ENCODE peak calls at places on chromosomes 6 and 20, in seven cellular contexts. One of them, this sample, is unnamed.

GRCh38 chr6:167079853-167080297 is 43.0 kb upstream of the CCR6 start:
- DNase-seq in progenitor cell of endocrine pancreas: no peak
- DNase-seq in uterus: no peak
- DNase-seq in ascending aorta: no peak
- DNase-seq in mucosa of descending colon: no peak
- DNase-seq in pancreas: no peak
- DNase-seq in GM13976: peak
- DNase-seq in this sample: peak

GRCh38 chr6:113317870-113318269 is 539.3 kb upstream of the MARCKS start:
- DNase-seq in pancreas: no peak
- DNase-seq in mucosa of descending colon: no peak
- DNase-seq in ascending aorta: no peak
- DNase-seq in uterus: no peak
- DNase-seq in GM13976: no peak
- DNase-seq in progenitor cell of endocrine pancreas: no peak
- DNase-seq in this sample: no peak

GRCh38 chr20:10739134-10739533 is 65.3 kb upstream of the JAG1 start:
- DNase-seq in progenitor cell of endocrine pancreas: no peak
- DNase-seq in pancreas: no peak
- DNase-seq in GM13976: no peak
- DNase-seq in mucosa of descending colon: no peak
- DNase-seq in ascending aorta: no peak
- DNase-seq in uterus: no peak
- DNase-seq in this sample: no peak

GRCh38 chr20:33837096-33837830 is 26.1 kb downstream of the CHMP4B start:
- DNase-seq in uterus: no peak
- DNase-seq in mucosa of descending colon: no peak
- DNase-seq in ascending aorta: no peak
- DNase-seq in progenitor cell of endocrine pancreas: no peak
- DNase-seq in GM13976: peak
- DNase-seq in pancreas: no peak
- DNase-seq in this sample: no peak

GRCh38 chr6:69865126-69865525 is 1.2 kb upstream of the COL19A1 start:
- DNase-seq in GM13976: no peak
- DNase-seq in ascending aorta: no peak
- DNase-seq in mucosa of descending colon: no peak
- DNase-seq in pancreas: no peak
- DNase-seq in progenitor cell of endocrine pancreas: no peak
- DNase-seq in uterus: no peak
- DNase-seq in this sample: no peak

GRCh38 chr6:106517699-106518098 is 111.6 kb downstream of the RTN4IP1 start:
- DNase-seq in progenitor cell of endocrine pancreas: no peak
- DNase-seq in pancreas: no peak
- DNase-seq in GM13976: no peak
- DNase-seq in uterus: no peak
- DNase-seq in mucosa of descending colon: no peak
- DNase-seq in ascending aorta: no peak
- DNase-seq in this sample: no peak

GRCh38 chr6:106098383-106099234 is 12.5 kb downstream of the PRDM1 start:
- DNase-seq in uterus: no peak
- DNase-seq in progenitor cell of endocrine pancreas: no peak
- DNase-seq in GM13976: peak
- DNase-seq in ascending aorta: peak
- DNase-seq in pancreas: peak
- DNase-seq in mucosa of descending colon: peak
- DNase-seq in this sample: peak

GRCh38 chr20:4853004-4853403 is 131.3 kb downstream of the PRND start:
- DNase-seq in mucosa of descending colon: no peak
- DNase-seq in pancreas: no peak
- DNase-seq in ascending aorta: no peak
- DNase-seq in uterus: no peak
- DNase-seq in GM13976: no peak
- DNase-seq in progenitor cell of endocrine pancreas: no peak
- DNase-seq in this sample: no peak

GRCh38 chr6:166381733-166382499 is 824 bp downstream of the MPC1 start:
- DNase-seq in progenitor cell of endocrine pancreas: peak
- DNase-seq in mucosa of descending colon: peak
- DNase-seq in GM13976: peak
- DNase-seq in pancreas: peak
- DNase-seq in uterus: peak
- DNase-seq in ascending aorta: peak
- DNase-seq in this sample: peak

GRCh38 chr6:93416575-93417420 is 2.6 kb downstream of the EPHA7 start:
- DNase-seq in uterus: no peak
- DNase-seq in ascending aorta: peak
- DNase-seq in progenitor cell of endocrine pancreas: peak
- DNase-seq in GM13976: peak
- DNase-seq in mucosa of descending colon: peak
- DNase-seq in pancreas: peak
- DNase-seq in this sample: peak

GRCh38 chr20:32558526-32558925 is 26.6 kb downstream of the NOL4L start:
- DNase-seq in uterus: no peak
- DNase-seq in ascending aorta: no peak
- DNase-seq in mucosa of descending colon: no peak
- DNase-seq in pancreas: no peak
- DNase-seq in GM13976: no peak
- DNase-seq in progenitor cell of endocrine pancreas: no peak
- DNase-seq in this sample: no peak

GRCh38 chr6:35044145-35044745 is 96.9 kb downstream of the TCP11 start:
- DNase-seq in mucosa of descending colon: peak
- DNase-seq in pancreas: peak
- DNase-seq in progenitor cell of endocrine pancreas: no peak
- DNase-seq in GM13976: no peak
- DNase-seq in ascending aorta: no peak
- DNase-seq in uterus: no peak
- DNase-seq in this sample: no peak

GRCh38 chr20:38799248-38799647 is 6.2 kb upstream of the PPP1R16B start:
- DNase-seq in GM13976: no peak
- DNase-seq in mucosa of descending colon: no peak
- DNase-seq in progenitor cell of endocrine pancreas: no peak
- DNase-seq in pancreas: no peak
- DNase-seq in uterus: peak
- DNase-seq in ascending aorta: no peak
- DNase-seq in this sample: no peak

GRCh38 chr6:160063771-160064413 is 57.7 kb upstream of the SLC22A1 start:
- DNase-seq in pancreas: no peak
- DNase-seq in progenitor cell of endocrine pancreas: no peak
- DNase-seq in uterus: no peak
- DNase-seq in GM13976: no peak
- DNase-seq in ascending aorta: no peak
- DNase-seq in mucosa of descending colon: no peak
- DNase-seq in this sample: no peak

GRCh38 chr6:160069050-160069454 is 52.6 kb upstream of the SLC22A1 start:
- DNase-seq in progenitor cell of endocrine pancreas: no peak
- DNase-seq in mucosa of descending colon: no peak
- DNase-seq in ascending aorta: no peak
- DNase-seq in pancreas: no peak
- DNase-seq in GM13976: peak
- DNase-seq in uterus: no peak
- DNase-seq in this sample: peak

GRCh38 chr6:160067564-160067963 is 54.1 kb upstream of the SLC22A1 start:
- DNase-seq in pancreas: no peak
- DNase-seq in mucosa of descending colon: no peak
- DNase-seq in progenitor cell of endocrine pancreas: no peak
- DNase-seq in uterus: no peak
- DNase-seq in ascending aorta: no peak
- DNase-seq in GM13976: no peak
- DNase-seq in this sample: no peak

GRCh38 chr6:160068346-160068745 is 53.3 kb upstream of the SLC22A1 start:
- DNase-seq in uterus: no peak
- DNase-seq in progenitor cell of endocrine pancreas: no peak
- DNase-seq in GM13976: no peak
- DNase-seq in pancreas: no peak
- DNase-seq in ascending aorta: no peak
- DNase-seq in mucosa of descending colon: no peak
- DNase-seq in this sample: no peak

GRCh38 chr6:160065200-160065599 is 56.4 kb upstream of the SLC22A1 start:
- DNase-seq in ascending aorta: no peak
- DNase-seq in GM13976: no peak
- DNase-seq in uterus: no peak
- DNase-seq in pancreas: no peak
- DNase-seq in mucosa of descending colon: no peak
- DNase-seq in progenitor cell of endocrine pancreas: no peak
- DNase-seq in this sample: no peak
- TF ChIP-seq CTCF in ascending aorta: no peak
- TF ChIP-seq CTCF in GM13976: no peak
- TF ChIP-seq CTCF in uterus: no peak
- TF ChIP-seq CTCF in pancreas: no peak
- TF ChIP-seq CTCF in mucosa of descending colon: no peak
- TF ChIP-seq CTCF in progenitor cell of endocrine pancreas: no peak
- TF ChIP-seq CTCF in this sample: no peak

DNA sequence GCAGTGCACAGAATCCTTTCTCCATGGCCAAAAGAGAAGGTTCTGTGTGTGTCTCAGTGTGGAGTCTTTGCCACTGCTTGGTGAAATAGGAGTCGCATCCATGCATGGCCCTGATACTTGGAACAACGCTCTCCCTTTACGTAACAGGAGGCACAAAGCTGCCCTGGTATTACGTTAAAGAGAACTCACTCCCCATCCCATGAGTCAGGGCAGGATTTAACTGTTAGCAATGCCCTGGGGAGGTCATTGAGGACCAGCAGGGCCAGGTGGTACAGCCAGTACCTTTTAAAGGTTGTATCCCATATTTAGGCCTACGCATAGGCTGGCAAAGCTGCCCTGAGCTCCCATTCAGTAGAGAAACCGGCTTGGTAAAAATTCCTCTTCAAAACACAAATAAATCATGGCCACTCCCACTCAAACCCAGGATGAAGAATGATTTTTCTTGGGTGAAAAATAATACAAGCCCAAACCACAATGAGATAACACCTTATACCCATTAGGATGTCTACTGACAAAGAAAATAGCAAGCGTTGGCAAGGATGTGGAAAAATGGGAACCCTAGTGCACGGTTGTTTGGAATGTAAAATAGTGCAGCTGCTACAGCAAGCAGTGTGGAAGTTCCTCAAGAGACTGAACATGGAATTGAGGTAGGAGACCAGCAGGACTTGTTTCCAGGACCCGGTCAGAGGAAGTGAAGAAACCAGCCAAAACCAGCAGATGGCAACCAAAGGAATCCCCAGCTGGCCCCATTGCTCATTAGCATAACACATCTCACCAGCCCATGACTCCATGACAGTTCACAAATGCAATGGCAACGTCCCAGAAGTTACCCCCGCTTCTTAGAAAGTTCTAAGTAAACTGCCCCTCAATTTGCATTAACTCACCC is 37.0 kb downstream of the MYLK4 start:
- DNase-seq in ascending aorta: no peak
- DNase-seq in pancreas: no peak
- DNase-seq in progenitor cell of endocrine pancreas: no peak
- DNase-seq in uterus: no peak
- DNase-seq in mucosa of descending colon: no peak
- DNase-seq in GM13976: no peak
- DNase-seq in this sample: no peak
- TF ChIP-seq CTCF in ascending aorta: no peak
- TF ChIP-seq CTCF in pancreas: no peak
- TF ChIP-seq CTCF in progenitor cell of endocrine pancreas: no peak
- TF ChIP-seq CTCF in uterus: no peak
- TF ChIP-seq CTCF in mucosa of descending colon: no peak
- TF ChIP-seq CTCF in GM13976: no peak
- TF ChIP-seq CTCF in this sample: no peak

GRCh38 chr6:42260972-42261371 is 43.3 kb upstream of the MRPS10 start:
- DNase-seq in uterus: peak
- DNase-seq in progenitor cell of endocrine pancreas: peak
- DNase-seq in ascending aorta: no peak
- DNase-seq in mucosa of descending colon: no peak
- DNase-seq in GM13976: peak
- DNase-seq in pancreas: no peak
- DNase-seq in this sample: peak
- TF ChIP-seq CTCF in uterus: peak
- TF ChIP-seq CTCF in progenitor cell of endocrine pancreas: peak
- TF ChIP-seq CTCF in ascending aorta: peak
- TF ChIP-seq CTCF in mucosa of descending colon: no peak
- TF ChIP-seq CTCF in GM13976: no peak
- TF ChIP-seq CTCF in pancreas: peak
- TF ChIP-seq CTCF in this sample: peak

DNA sequence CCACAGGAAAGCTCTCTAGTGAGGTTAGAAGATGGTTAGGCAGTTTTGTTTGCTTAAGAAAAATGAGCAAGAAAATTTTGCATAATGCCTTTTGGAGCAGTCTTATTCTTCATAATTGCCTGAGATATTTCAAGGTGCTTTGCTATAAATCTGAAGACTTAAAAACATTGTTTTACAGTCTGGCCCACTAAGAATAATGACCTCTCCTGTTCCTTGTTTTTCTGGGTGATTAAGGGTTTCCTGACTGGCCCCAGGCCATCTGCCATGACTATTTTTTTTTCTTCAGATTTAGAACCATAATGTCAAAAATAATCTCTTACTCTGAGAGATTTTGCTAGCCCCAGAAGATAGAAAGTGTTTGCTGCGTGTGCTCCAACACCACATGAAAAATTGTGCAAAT is 72.3 kb upstream of the CENPW start:
- DNase-seq in ascending aorta: no peak
- DNase-seq in GM13976: no peak
- DNase-seq in mucosa of descending colon: no peak
- DNase-seq in uterus: peak
- DNase-seq in pancreas: no peak
- DNase-seq in progenitor cell of endocrine pancreas: no peak
- DNase-seq in this sample: no peak
- TF ChIP-seq CTCF in ascending aorta: no peak
- TF ChIP-seq CTCF in GM13976: no peak
- TF ChIP-seq CTCF in mucosa of descending colon: no peak
- TF ChIP-seq CTCF in uterus: no peak
- TF ChIP-seq CTCF in pancreas: no peak
- TF ChIP-seq CTCF in progenitor cell of endocrine pancreas: no peak
- TF ChIP-seq CTCF in this sample: no peak

GRCh38 chr6:13292774-13293173 is 35.6 kb downstream of the TBC1D7 start:
- DNase-seq in mucosa of descending colon: no peak
- DNase-seq in progenitor cell of endocrine pancreas: no peak
- DNase-seq in uterus: no peak
- DNase-seq in GM13976: no peak
- DNase-seq in pancreas: no peak
- DNase-seq in ascending aorta: peak
- DNase-seq in this sample: no peak

GRCh38 chr6:13295576-13295975 is 32.8 kb downstream of the TBC1D7 start:
- DNase-seq in uterus: no peak
- DNase-seq in GM13976: no peak
- DNase-seq in mucosa of descending colon: no peak
- DNase-seq in pancreas: no peak
- DNase-seq in progenitor cell of endocrine pancreas: no peak
- DNase-seq in ascending aorta: no peak
- DNase-seq in this sample: no peak

GRCh38 chr6:13296536-13296997 is 31.8 kb downstream of the TBC1D7 start:
- DNase-seq in ascending aorta: no peak
- DNase-seq in GM13976: no peak
- DNase-seq in pancreas: no peak
- DNase-seq in mucosa of descending colon: no peak
- DNase-seq in progenitor cell of endocrine pancreas: no peak
- DNase-seq in uterus: no peak
- DNase-seq in this sample: no peak

GRCh38 chr6:13297391-13297790 is 30.9 kb downstream of the TBC1D7 start:
- DNase-seq in uterus: no peak
- DNase-seq in GM13976: no peak
- DNase-seq in ascending aorta: no peak
- DNase-seq in pancreas: no peak
- DNase-seq in mucosa of descending colon: no peak
- DNase-seq in progenitor cell of endocrine pancreas: no peak
- DNase-seq in this sample: no peak

GRCh38 chr6:13294499-13295069 is 33.8 kb downstream of the TBC1D7 start:
- DNase-seq in ascending aorta: peak
- DNase-seq in pancreas: no peak
- DNase-seq in mucosa of descending colon: no peak
- DNase-seq in progenitor cell of endocrine pancreas: no peak
- DNase-seq in GM13976: no peak
- DNase-seq in uterus: no peak
- DNase-seq in this sample: no peak
- TF ChIP-seq CTCF in ascending aorta: no peak
- TF ChIP-seq CTCF in pancreas: no peak
- TF ChIP-seq CTCF in mucosa of descending colon: no peak
- TF ChIP-seq CTCF in progenitor cell of endocrine pancreas: no peak
- TF ChIP-seq CTCF in GM13976: no peak
- TF ChIP-seq CTCF in uterus: no peak
- TF ChIP-seq CTCF in this sample: no peak

This sample was measured in activated CD8-positive, alpha-beta T cell treated with anti-CD3 and anti-CD28 coated beads for 36 hours.